ENCODE peak calls at places on chromosomes 7 and 10, in four cellular contexts. X, F, D and E are unnamed samples.

GRCh38 chr7:130379551-130380120 is 658 bp upstream of the CPA1 start:
- DNase-seq in X (no peak), F (no peak), D (no peak), E (no peak)

GRCh38 chr7:47411281-47411869 is 170.5 kb downstream of the TNS3 start:
- DNase-seq in F (no peak), D (no peak), X (no peak), E (no peak)

GRCh38 chr10:94102436-94102835 is 108.7 kb downstream of the PLCE1 start:
- DNase-seq in F (no peak), D (peak; percentile 13), X (no peak), E (no peak)

GRCh38 chr10:62422068-62422590 is 48.0 kb downstream of the ZNF365 start:
- DNase-seq in F (peak; percentile 3), D (no peak), X (no peak), E (no peak)

GRCh38 chr7:31335161-31335888 is 5.2 kb downstream of the NEUROD6 start:
- DNase-seq in D (no peak), X (no peak), F (no peak), E (no peak)

GRCh38 chr10:113687041-113687440 is 7.3 kb downstream of the CASP7 start:
- DNase-seq in D (no peak), F (no peak), X (no peak), E (no peak)

GRCh38 chr7:50826371-50827172 is 43.9 kb upstream of the GRB10 start:
- DNase-seq in X (no peak), D (peak; percentile 78), F (peak; percentile 12), E (no peak)

GRCh38 chr10:46268076-46268881 is 18.5 kb upstream of the ANTXRL start:
- DNase-seq in F (no peak), D (no peak), X (peak; percentile 25), E (no peak)

GRCh38 chr7:113197274-113197673 is 78.9 kb upstream of the SMIM30 start:
- DNase-seq in F (no peak), D (no peak), X (no peak), E (no peak)

GRCh38 chr7:2701406-2701805 is 13.4 kb downstream of the AMZ1 start:
- DNase-seq in D (no peak), F (no peak), X (no peak), E (no peak)

GRCh38 chr7:28587211-28587610 is 174.9 kb downstream of the CREB5 start:
- DNase-seq in F (no peak), X (no peak), D (no peak), E (no peak)

GRCh38 chr7:143892527-143893300 is 9.3 kb downstream of the TCAF1 start:
- DNase-seq in F (peak; percentile 82), D (peak; percentile 68), X (peak; percentile 19), E (peak; percentile 81)

GRCh38 chr7:49294611-49295010 is 370.3 kb downstream of the CDC14C start:
- DNase-seq in X (no peak), D (no peak), F (no peak), E (no peak)

GRCh38 chr7:28988818-28989595 is 30.9 kb upstream of the TRIL start:
- DNase-seq in X (no peak), D (no peak), F (no peak), E (no peak)

GRCh38 chr10:62082729-62083412 is 181.4 kb downstream of the ARID5B start:
- DNase-seq in D (peak; percentile 56), F (no peak), X (peak; percentile 51), E (no peak)

GRCh38 chr10:93030409-93030808 is 30.2 kb upstream of the CYP26C1 start:
- DNase-seq in D (peak; percentile 20), X (no peak), F (no peak), E (peak; percentile 40)

GRCh38 chr10:33459597-33459996 is 125.1 kb upstream of the NRP1 start:
- DNase-seq in X (no peak), F (no peak), D (peak; percentile 6), E (no peak)

GRCh38 chr10:122475130-122475529 is 13.8 kb downstream of the HTRA1 start:
- DNase-seq in D (no peak), F (no peak), X (no peak), E (no peak)

GRCh38 chr7:22429386-22429785 is 70.6 kb downstream of the STEAP1B start:
- DNase-seq in X (no peak), D (no peak), F (no peak), E (no peak)

GRCh38 chr10:59222788-59223187 is 46.3 kb downstream of the PHYHIPL start:
- DNase-seq in F (no peak), X (no peak), D (peak; percentile 89), E (no peak)

GRCh38 chr10:122544493-122544892 is 16.1 kb upstream of the DMBT1 start:
- DNase-seq in X (no peak), F (no peak), D (no peak), E (no peak)

GRCh38 chr10:112471878-112472487 is 25.0 kb downstream of the VTI1A start:
- DNase-seq in F (peak; percentile 47), D (peak; percentile 52), X (peak; percentile 25), E (peak; percentile 71)

GRCh38 chr10:131812012-131812403 is 88.8 kb upstream of the PPP2R2D start:
- DNase-seq in D (no peak), X (no peak), F (no peak), E (no peak)

GRCh38 chr10:114714281-114714741 is 56.2 kb upstream of the ABLIM1 start:
- DNase-seq in F (no peak), D (peak; percentile 81), X (no peak), E (no peak)

GRCh38 chr10:23192741-23193434 is 776 bp downstream of the PTF1A start:
- DNase-seq in F (no peak), X (no peak), D (no peak), E (peak; percentile 68)

GRCh38 chr7:106681815-106682495 is 21.0 kb upstream of the CCDC71L start:
- DNase-seq in F (no peak), D (no peak), X (no peak), E (no peak)

GRCh38 chr7:7719235-7719634 is 828 bp upstream of the RPA3 start:
- DNase-seq in D (peak; percentile 37), F (peak; percentile 7), X (peak; percentile 77), E (no peak)

GRCh38 chr10:122294006-122294405 is 22.9 kb downstream of the BTBD16 start:
- DNase-seq in D (no peak), X (no peak), F (no peak), E (no peak)

DNA sequence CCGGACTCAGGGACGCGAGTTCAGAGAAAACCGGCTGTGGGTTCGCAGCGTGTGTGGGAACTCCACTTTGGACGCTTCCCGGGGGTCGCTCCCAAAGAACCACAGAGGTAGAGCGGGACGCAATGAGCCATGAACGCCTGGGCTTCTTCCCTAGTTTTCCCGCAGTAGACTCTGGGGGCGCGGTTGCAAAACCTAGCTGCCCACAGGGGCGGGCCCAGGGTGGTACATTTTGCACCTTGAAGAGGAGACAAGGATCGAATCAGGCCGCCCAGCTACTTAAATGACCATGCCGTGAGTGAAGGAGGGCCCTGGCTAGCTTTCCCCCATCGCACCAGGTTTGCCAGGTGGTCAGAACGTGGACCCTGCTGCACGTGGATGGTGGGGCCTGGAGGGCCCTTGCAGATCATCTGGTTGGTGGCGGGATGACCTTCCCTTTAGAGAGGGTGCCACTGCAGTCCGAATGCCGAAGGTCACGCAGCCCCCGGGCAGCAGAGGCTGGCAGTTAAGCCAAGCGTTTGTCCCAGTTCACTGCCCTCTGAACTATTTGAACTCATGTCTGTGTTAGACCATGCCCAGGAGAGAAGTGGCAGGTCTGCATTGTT is 568 bp upstream of the SHTN1 start:
- DNase-seq in D (peak; percentile 37), F (peak; percentile 46), X (no peak), E (peak; percentile 77)
- TF ChIP-seq CREB1 in D (no peak), F (no peak), X (no peak), E (no peak)

GRCh38 chr7:115066634-115067033 is 144.7 kb downstream of the MDFIC start:
- DNase-seq in F (no peak), D (no peak), X (no peak), E (no peak)
- H3K4me2 ChIP-seq in F (no peak overlapping the region), D (no peak overlapping the region), X (peak overlapping the region; percentile 80), E (no peak overlapping the region)

GRCh38 chr10:6044651-6045599 is 17.2 kb downstream of the IL2RA start:
- DNase-seq in F (no peak), D (no peak), X (no peak), E (no peak)
- TF ChIP-seq CREB1 in F (no peak), D (no peak), X (no peak), E (no peak)

DNA sequence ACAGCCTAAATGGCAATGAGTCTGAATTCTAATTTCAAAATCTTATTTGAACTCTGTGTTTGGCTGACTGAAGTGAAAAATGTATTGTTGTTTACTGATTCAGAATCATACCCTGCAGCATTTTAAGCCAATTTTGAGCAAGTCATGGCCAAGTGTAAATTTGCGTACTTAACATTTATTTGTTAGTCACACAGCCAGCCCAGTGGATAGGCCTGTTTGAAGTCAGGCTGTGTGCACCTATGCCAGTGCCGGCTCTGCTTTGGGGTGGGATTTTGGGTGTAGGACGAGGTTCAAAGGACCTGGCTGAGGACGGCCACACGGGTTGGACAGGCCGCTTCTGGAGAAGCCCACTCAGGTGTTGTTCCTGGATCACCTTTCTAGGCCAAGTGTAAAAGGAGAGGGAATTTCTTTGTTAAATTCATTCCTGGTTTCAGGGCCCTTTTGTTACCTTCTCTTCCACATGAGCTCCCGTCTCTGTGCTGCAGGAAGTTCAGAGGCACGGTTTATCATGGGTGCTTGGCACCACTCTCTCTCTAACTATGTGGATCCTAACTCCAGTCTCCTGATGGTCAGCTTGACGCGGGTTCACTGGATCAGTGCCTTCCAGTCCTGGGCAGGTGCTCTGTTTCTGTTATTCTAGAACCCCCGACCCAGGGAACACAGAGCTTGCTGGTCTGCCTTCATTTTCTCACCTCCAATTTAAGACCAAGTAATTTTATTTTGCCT is 84.7 kb downstream of the CCNY start:
- DNase-seq in X (no peak), F (no peak), D (no peak), E (no peak)
- H3K4me2 ChIP-seq in X (no peak overlapping the region), F (no peak overlapping the region), D (peak overlapping the region; percentile 14), E (peak overlapping the region; percentile 37)